ENCODE peak calls at places on chromosome 22, in eight cellular contexts. X is cardiac fibroblast, P is lung, N is lower leg skin, C is heart left ventricle, J is suprapubic skin, Z is dorsolateral prefrontal cortex, K is HL-60. R is an unnamed sample.

GRCh38 chr22:30947163-30947820 is 21.3 kb downstream of the MORC2 start:
- DNase-seq in X (peak), P (no peak), N (peak), C (peak), J (no peak), Z (peak), K (no peak), R (no peak)

GRCh38 chr22:49934144-49934890 is 15.9 kb downstream of the CRELD2 start:
- DNase-seq in X (peak), P (peak), N (no peak), C (peak), J (no peak), Z (no peak), K (no peak), R (no peak)

GRCh38 chr22:23705358-23705757 is 14.5 kb downstream of the RGL4 start:
- DNase-seq in X (no peak), P (no peak), N (no peak), C (no peak), J (no peak), Z (no peak), K (no peak), R (no peak)

GRCh38 chr22:31753005-31753633 is 700 bp upstream of the DEPDC5 start:
- DNase-seq in X (peak), P (peak), N (peak), C (peak), J (peak), Z (peak), K (peak), R (no peak)

GRCh38 chr22:20591660-20592310 is 84.4 kb downstream of the MED15 start:
- DNase-seq in X (no peak), P (no peak), N (no peak), C (no peak), J (no peak), Z (no peak), K (no peak), R (no peak)

GRCh38 chr22:49014227-49015201 is 813.2 kb downstream of the BRD1 start:
- DNase-seq in X (no peak), P (no peak), N (peak), C (no peak), J (peak), Z (peak), K (no peak), R (no peak)

GRCh38 chr22:50733521-50734342 is 4.3 kb upstream of the ACR start:
- DNase-seq in X (peak), P (no peak), N (no peak), C (peak), J (peak), Z (peak), K (no peak), R (no peak)

GRCh38 chr22:25025586-25025985 is 73.1 kb downstream of the KIAA1671 start:
- DNase-seq in X (no peak), P (no peak), N (no peak), C (no peak), J (no peak), Z (no peak), K (no peak), R (no peak)

GRCh38 chr22:39617342-39617741 is 46.8 kb downstream of the CACNA1I start:
- DNase-seq in X (no peak), P (no peak), N (no peak), C (no peak), J (no peak), Z (peak), K (no peak), R (no peak)

GRCh38 chr22:35337932-35338331 is 38.2 kb downstream of the TOM1 start:
- DNase-seq in X (no peak), P (no peak), N (no peak), C (no peak), J (no peak), Z (no peak), K (no peak), R (no peak)

GRCh38 chr22:23512348-23512705 is 67.8 kb downstream of the IGLL1 start:
- DNase-seq in X (no peak), P (no peak), N (no peak), C (no peak), J (no peak), Z (no peak), K (no peak), R (no peak)

GRCh38 chr22:26658671-26659478 is 1.5 kb downstream of the MIAT start:
- DNase-seq in X (peak), P (peak), N (peak), C (no peak), J (no peak), Z (peak), K (peak), R (no peak)

GRCh38 chr22:46734830-46735453 is 3.1 kb downstream of the CERK start:
- DNase-seq in X (no peak), P (peak), N (peak), C (peak), J (no peak), Z (no peak), K (peak), R (no peak)

GRCh38 chr22:46737105-46737975 is 712 bp downstream of the CERK start:
- DNase-seq in X (peak), P (no peak), N (no peak), C (peak), J (no peak), Z (peak), K (peak), R (no peak)

GRCh38 chr22:46736705-46737104 is 1.3 kb downstream of the CERK start:
- DNase-seq in X (no peak), P (no peak), N (no peak), C (no peak), J (no peak), Z (no peak), K (no peak), R (no peak)

GRCh38 chr22:46737976-46738641 is at the start of gene CERK:
- DNase-seq in X (peak), P (peak), N (peak), C (peak), J (peak), Z (peak), K (peak), R (no peak)

GRCh38 chr22:46735747-46736608 is 2.1 kb downstream of the CERK start:
- DNase-seq in X (no peak), P (no peak), N (no peak), C (no peak), J (no peak), Z (no peak), K (no peak), R (no peak)
- H3K4me3 ChIP-seq in X (peak), P (no peak), N (no peak), C (peak), J (peak), Z (peak), K (no peak), R (no peak)

DNA sequence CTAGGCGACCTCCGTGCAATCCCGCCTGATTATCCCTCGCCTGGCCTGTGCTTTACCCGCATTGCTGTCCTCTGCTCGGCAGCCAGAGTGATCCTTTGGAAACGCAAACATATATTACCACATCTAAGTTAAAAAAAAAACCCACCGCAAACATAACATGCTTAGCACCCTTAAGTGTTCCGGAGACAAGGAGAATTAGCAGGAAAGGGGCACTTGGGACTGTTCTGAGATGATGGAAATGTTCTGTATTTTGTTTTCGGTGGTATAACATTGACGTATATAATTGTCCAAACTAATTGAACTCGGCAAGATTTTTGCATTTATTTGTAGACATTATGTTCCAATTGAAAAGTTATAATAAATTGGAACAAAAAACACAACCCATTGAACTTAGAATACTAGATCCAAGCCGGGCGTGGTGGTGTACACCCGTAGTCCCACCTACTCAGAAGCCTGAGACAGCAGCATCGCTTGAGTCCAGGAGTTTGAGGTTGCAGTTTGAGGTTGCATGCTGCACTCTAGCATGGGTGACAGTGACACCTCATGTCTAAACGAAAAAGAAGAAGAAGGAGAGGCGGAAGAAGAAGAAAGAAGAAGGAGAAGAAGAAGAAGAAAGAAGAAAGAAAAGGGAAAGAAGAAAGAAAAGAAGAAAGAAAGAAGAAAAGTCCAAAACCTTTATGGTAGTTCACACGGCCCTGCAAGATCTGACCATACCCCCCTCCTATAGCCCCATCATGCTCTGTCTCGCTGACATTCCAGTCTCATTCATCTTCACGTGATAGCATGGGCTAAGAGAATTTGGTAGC is 604 bp upstream of the POLR3H start:
- DNase-seq in X (no peak), P (no peak), N (no peak), C (no peak), J (no peak), Z (no peak), K (no peak), R (no peak)
- H3K4me3 ChIP-seq in X (peak), P (no peak), N (no peak), C (peak), J (peak), Z (peak), K (peak), R (peak)

GRCh38 chr22:46087816-46088277 is 62.5 kb upstream of the PPARA start:
- DNase-seq in X (peak), P (peak), N (peak), C (peak), J (peak), Z (peak), K (no peak), R (no peak)
- H3K4me3 ChIP-seq in X (peak), P (no peak), N (no peak), C (peak), J (peak), Z (peak), K (no peak), R (peak)

GRCh38 chr22:33984211-33984610 is 63.9 kb upstream of the LARGE1 start:
- DNase-seq in X (no peak), P (no peak), N (no peak), C (no peak), J (no peak), Z (no peak), K (no peak), R (no peak)

GRCh38 chr22:33986167-33986771 is 66.0 kb upstream of the LARGE1 start:
- DNase-seq in X (no peak), P (no peak), N (no peak), C (no peak), J (no peak), Z (no peak), K (no peak), R (no peak)

GRCh38 chr22:33984741-33985287 is 64.5 kb upstream of the LARGE1 start:
- DNase-seq in X (no peak), P (no peak), N (no peak), C (no peak), J (no peak), Z (no peak), K (no peak), R (no peak)

GRCh38 chr22:33985506-33985905 is 65.2 kb upstream of the LARGE1 start:
- DNase-seq in X (no peak), P (no peak), N (no peak), C (no peak), J (no peak), Z (no peak), K (no peak), R (no peak)

DNA sequence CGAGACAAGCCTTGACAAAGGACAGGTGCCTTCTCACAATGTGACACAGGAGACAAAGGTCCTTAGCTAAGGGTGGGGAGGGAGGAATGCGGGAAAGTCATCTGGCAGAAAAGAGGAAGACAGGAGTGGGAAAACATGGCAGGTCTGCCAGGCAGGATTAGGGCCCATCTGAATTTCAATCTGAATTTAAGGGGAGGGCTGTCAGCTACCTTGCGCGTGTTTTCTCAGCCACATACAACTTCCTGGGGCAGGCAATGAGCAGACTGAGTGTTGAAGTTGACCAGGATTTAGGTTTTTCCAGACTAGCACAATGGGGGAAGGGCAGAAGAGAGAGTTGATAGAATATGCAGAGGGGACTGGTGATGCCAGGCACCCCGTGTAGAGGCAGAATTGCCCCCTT is 66.7 kb upstream of the LARGE1 start:
- DNase-seq in X (no peak), P (no peak), N (no peak), C (no peak), J (no peak), Z (no peak), K (no peak), R (no peak)
- H3K4me3 ChIP-seq in X (no peak), P (no peak), N (no peak), C (no peak), J (no peak), Z (no peak), K (no peak), R (no peak)

DNA sequence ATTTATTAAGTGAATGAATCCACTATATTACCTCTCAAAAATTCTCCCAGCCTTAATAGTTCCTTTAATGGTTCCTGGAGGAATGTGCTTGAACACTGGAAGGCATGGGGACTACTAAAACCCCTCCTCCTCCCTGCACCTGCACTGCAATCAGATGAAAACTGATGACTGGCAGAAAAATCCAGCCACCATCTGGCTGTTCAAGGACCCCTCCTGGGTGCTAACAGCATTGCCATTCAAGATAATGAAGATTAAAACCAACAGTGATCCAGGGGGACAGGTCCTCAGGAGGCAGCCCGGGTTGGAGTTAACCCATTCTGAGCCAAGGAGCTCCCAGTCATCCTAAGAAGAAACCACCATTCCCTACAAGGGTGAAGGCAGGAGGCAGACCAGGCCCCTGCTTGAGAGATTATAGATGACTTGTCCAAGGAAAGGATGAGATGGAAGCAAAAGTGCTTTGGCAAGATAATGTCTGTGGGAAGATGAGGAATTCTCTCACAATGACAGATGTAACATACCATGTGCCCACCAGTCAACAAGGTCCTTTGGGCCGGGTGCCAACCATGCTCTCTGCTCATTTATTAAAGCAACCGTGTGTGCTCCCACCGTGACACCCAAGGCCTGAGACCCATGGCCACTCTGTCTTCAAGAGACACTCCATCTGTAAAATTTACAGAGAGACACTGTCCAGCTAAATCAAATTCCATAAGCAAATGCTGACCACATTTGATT is 90.6 kb downstream of the LARGE1 start:
- DNase-seq in X (no peak), P (no peak), N (no peak), C (no peak), J (no peak), Z (no peak), K (no peak), R (no peak)
- H3K4me3 ChIP-seq in X (no peak), P (no peak), N (no peak), C (no peak), J (no peak), Z (no peak), K (no peak), R (no peak)

DNA sequence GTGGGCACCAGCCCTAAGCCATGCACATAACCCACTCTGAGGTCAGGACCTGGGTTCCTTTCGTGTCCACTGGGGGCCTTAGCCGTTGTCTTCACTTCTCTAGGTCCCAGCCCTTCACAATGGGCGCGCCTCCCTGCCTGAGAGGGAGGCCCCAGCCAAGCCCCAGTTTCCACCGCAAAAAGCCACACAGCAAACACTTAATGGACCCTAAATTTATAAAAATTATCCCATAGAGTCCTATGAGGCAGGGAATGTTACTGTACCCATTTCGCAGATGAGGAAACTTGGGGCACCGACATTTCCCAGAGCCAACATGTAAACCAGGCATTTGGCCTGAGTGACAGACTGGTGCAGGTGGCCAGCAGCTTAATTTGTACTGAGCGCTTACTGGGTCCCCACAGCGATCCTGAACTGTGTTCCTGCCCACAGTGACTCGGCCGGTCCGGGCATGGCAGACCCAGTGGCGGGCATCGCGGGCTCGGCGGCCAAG is 1.3 kb downstream of the GAS2L1 start:
- DNase-seq in X (no peak), P (no peak), N (no peak), C (no peak), J (no peak), Z (no peak), K (no peak), R (no peak)
- H3K4me3 ChIP-seq in X (peak), P (peak), N (peak), C (peak), J (peak), Z (peak), K (no peak), R (peak)

DNA sequence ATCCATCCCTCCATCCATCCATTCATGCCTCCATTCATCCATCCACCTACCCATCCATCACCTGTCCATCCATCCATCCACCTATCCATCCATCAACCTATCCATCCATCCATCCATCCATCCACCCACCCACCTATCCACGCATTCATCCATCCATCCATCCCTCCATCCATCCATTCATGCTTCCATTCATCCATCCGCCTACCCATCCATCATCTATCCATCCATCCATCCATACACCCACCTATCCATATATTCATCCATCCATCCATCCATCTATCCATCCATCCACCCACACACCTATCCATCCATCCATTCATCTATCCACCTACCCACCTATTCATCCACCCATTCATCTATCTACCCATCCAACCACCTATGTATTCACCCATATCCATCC is 13.8 kb downstream of the PARVG start:
- DNase-seq in X (no peak), P (no peak), N (no peak), C (no peak), J (no peak), Z (no peak), K (no peak), R (no peak)
- H3K4me3 ChIP-seq in X (no peak), P (no peak), N (no peak), C (no peak), J (no peak), Z (no peak), K (no peak), R (no peak)

GRCh38 chr22:41417622-41418390 is 28.8 kb downstream of the TOB2 start:
- DNase-seq in X (peak), P (peak), N (peak), C (peak), J (peak), Z (peak), K (no peak), R (no peak)
- H3K4me3 ChIP-seq in X (no peak), P (no peak), N (no peak), C (peak), J (no peak), Z (no peak), K (no peak), R (no peak)

DNA sequence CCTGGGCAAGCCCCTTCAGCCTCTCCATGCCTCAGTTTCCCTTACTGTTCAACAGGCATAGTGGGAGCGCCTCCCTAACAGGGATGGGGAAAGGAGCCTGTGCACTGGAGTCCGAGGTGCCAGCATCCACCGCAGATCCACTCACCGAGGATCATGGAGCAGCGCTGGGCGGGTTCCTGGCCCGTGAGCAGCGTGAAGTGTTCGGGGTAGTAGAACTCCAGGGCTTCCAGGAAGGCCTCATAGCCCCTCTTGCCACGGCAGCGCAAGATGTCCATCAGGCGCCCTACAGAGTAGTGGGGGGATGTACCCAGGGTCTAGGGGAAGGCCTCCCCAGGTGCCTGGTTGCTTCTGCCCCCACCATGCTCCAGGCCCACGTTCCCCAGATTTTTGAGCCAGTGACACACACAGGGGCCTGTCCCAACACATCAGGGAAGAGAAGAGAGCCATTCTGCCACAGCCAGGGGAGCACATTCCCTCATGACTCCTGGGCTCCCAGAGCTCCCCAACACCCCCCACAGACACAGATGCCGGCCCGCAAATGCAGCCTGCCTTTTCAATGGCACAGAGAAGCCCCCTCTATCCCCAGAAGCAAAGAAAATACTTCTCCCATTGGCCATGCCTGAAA is 1.3 kb downstream of the CARD10 start:
- DNase-seq in X (no peak), P (no peak), N (no peak), C (no peak), J (no peak), Z (no peak), K (no peak), R (no peak)
- H3K4me3 ChIP-seq in X (peak), P (no peak), N (no peak), C (peak), J (peak), Z (peak), K (no peak), R (peak)

GRCh38 chr22:37562049-37562784 is 1.9 kb downstream of the CDC42EP1 start:
- DNase-seq in X (no peak), P (no peak), N (no peak), C (no peak), J (no peak), Z (no peak), K (no peak), R (no peak)

GRCh38 chr22:37559521-37559900 is 769 bp upstream of the CDC42EP1 start:
- DNase-seq in X (no peak), P (no peak), N (no peak), C (no peak), J (no peak), Z (no peak), K (no peak), R (no peak)

GRCh38 chr22:37559901-37560681 is at the start of gene CDC42EP1:
- DNase-seq in X (peak), P (no peak), N (no peak), C (peak), J (peak), Z (peak), K (no peak), R (no peak)

GRCh38 chr22:37560682-37561208 is 465 bp downstream of the CDC42EP1 start:
- DNase-seq in X (peak), P (no peak), N (no peak), C (peak), J (peak), Z (no peak), K (no peak), R (no peak)

GRCh38 chr22:37561209-37562048 is 1.1 kb downstream of the CDC42EP1 start:
- DNase-seq in X (peak), P (peak), N (peak), C (peak), J (peak), Z (peak), K (peak), R (no peak)
- H3K4me3 ChIP-seq in X (peak), P (peak), N (peak), C (peak), J (peak), Z (peak), K (no peak), R (peak)